ENCODE peak calls at places on chromosomes 7 and 10, in eight cellular contexts. U, O, L, F, H, R, I and W are unnamed samples.

GRCh38 chr7:151431281-151431767 is 8.6 kb downstream of the CRYGN start:
- DNase-seq in U (no peak), O (no peak), L (no peak), F (no peak), H (no peak), R (no peak), I (no peak), W (no peak)

GRCh38 chr7:13293264-13294002 is 606.0 kb downstream of the ARL4A start:
- DNase-seq in U (no peak), O (no peak), L (no peak), F (no peak), H (no peak), R (no peak), I (peak; percentile 20), W (no peak)

GRCh38 chr10:61125560-61126250 is 181.7 kb upstream of the RHOBTB1 start:
- DNase-seq in U (no peak), O (no peak), L (no peak), F (no peak), H (no peak), R (peak; percentile 8), I (no peak), W (no peak)

GRCh38 chr10:12938271-12938670 is 63.2 kb downstream of the CCDC3 start:
- DNase-seq in U (no peak), O (no peak), L (no peak), F (no peak), H (no peak), R (no peak), I (no peak), W (no peak)

GRCh38 chr7:17041324-17041723 is 159.5 kb upstream of the AGR3 start:
- DNase-seq in U (peak; percentile 89), O (peak; percentile 74), L (no peak), F (no peak), H (peak; percentile 23), R (peak; percentile 73), I (peak; percentile 96), W (peak; percentile 58)

GRCh38 chr7:156055206-156055822 is 243.1 kb upstream of the SHH start:
- DNase-seq in U (no peak), O (peak; percentile 43), L (no peak), F (no peak), H (no peak), R (no peak), I (no peak), W (no peak)

GRCh38 chr7:119514326-119514725 is 758.6 kb upstream of the KCND2 start:
- DNase-seq in U (no peak), O (no peak), L (no peak), F (no peak), H (no peak), R (no peak), I (peak; percentile 2), W (no peak)

GRCh38 chr7:66099551-66100407 is 14.9 kb upstream of the CRCP start:
- DNase-seq in U (peak; percentile 87), O (peak; percentile 96), L (peak; percentile 28), F (peak; percentile 88), H (no peak), R (peak; percentile 89), I (peak; percentile 90), W (peak; percentile 57)

GRCh38 chr10:129707406-129708388 is 240.7 kb downstream of the MGMT start:
- DNase-seq in U (peak; percentile 9), O (peak; percentile 29), L (no peak), F (no peak), H (no peak), R (no peak), I (no peak), W (no peak)